ENCODE peak calls at places on chromosome 16, in four cellular contexts. One of them, this sample, is unnamed.

GRCh38 chr16:58459344-58460218 is 40.4 kb upstream of the NDRG4 start:
- DNase-seq in A549: peak; percentile 68
- DNase-seq in suprapubic skin: no peak
- DNase-seq in stomach: no peak
- DNase-seq in this sample: no peak

GRCh38 chr16:29315916-29316517 is 90.5 kb downstream of the NPIPB11 start:
- DNase-seq in suprapubic skin: no peak
- DNase-seq in A549: no peak
- DNase-seq in stomach: no peak
- DNase-seq in this sample: no peak

GRCh38 chr16:76854234-76854633 is 336.8 kb upstream of the MON1B start:
- DNase-seq in A549: no peak
- DNase-seq in suprapubic skin: no peak
- DNase-seq in stomach: no peak
- DNase-seq in this sample: no peak

GRCh38 chr16:23571895-23572294 is 14.4 kb downstream of the UBFD1 start:
- DNase-seq in A549: no peak
- DNase-seq in stomach: no peak
- DNase-seq in suprapubic skin: no peak
- DNase-seq in this sample: no peak

GRCh38 chr16:78770353-78771091 is 671.1 kb downstream of the WWOX start:
- DNase-seq in A549: peak; percentile 19
- DNase-seq in stomach: peak; percentile 78
- DNase-seq in suprapubic skin: peak; percentile 76
- DNase-seq in this sample: peak; percentile 70

GRCh38 chr16:65225488-65225887 is 103.6 kb upstream of the CDH11 start:
- DNase-seq in suprapubic skin: no peak
- DNase-seq in stomach: no peak
- DNase-seq in A549: no peak
- DNase-seq in this sample: no peak

GRCh38 chr16:89113152-89113547 is 19.5 kb downstream of the ACSF3 start:
- DNase-seq in A549: no peak
- DNase-seq in suprapubic skin: no peak
- DNase-seq in stomach: no peak
- DNase-seq in this sample: no peak

GRCh38 chr16:56551796-56552738 is 12.8 kb upstream of the MT4 start:
- DNase-seq in A549: no peak
- DNase-seq in suprapubic skin: no peak
- DNase-seq in stomach: peak; percentile 59
- DNase-seq in this sample: no peak

GRCh38 chr16:57985204-57986121 is 14.5 kb upstream of the CNGB1 start:
- DNase-seq in A549: no peak
- DNase-seq in stomach: no peak
- DNase-seq in suprapubic skin: peak; percentile 74
- DNase-seq in this sample: no peak

GRCh38 chr16:78097522-78097921 is 1.9 kb upstream of the WWOX start:
- DNase-seq in stomach: no peak
- DNase-seq in A549: no peak
- DNase-seq in suprapubic skin: no peak
- DNase-seq in this sample: no peak

GRCh38 chr16:50932348-50932916 is 190.5 kb downstream of the CYLD start:
- DNase-seq in stomach: no peak
- DNase-seq in suprapubic skin: no peak
- DNase-seq in A549: no peak
- DNase-seq in this sample: no peak

GRCh38 chr16:63808730-63809129 is 1313.1 kb downstream of the CDH11 start:
- DNase-seq in A549: no peak
- DNase-seq in stomach: no peak
- DNase-seq in suprapubic skin: no peak
- DNase-seq in this sample: no peak

GRCh38 chr16:89146211-89147005 is 25.1 kb upstream of the CDH15 start:
- DNase-seq in A549: no peak
- DNase-seq in suprapubic skin: no peak
- DNase-seq in stomach: no peak
- DNase-seq in this sample: peak; percentile 23

GRCh38 chr16:56912746-56913703 is 18.9 kb upstream of the HERPUD1 start:
- DNase-seq in A549: no peak
- DNase-seq in stomach: no peak
- DNase-seq in suprapubic skin: no peak
- DNase-seq in this sample: peak; percentile 35

GRCh38 chr16:30904114-30904780 is 7.8 kb downstream of the CTF1 start:
- DNase-seq in suprapubic skin: no peak
- DNase-seq in stomach: no peak
- DNase-seq in A549: no peak
- DNase-seq in this sample: no peak

GRCh38 chr16:86471896-86472295 is 38.4 kb upstream of the FOXF1 start:
- DNase-seq in A549: no peak
- DNase-seq in suprapubic skin: no peak
- DNase-seq in stomach: no peak
- DNase-seq in this sample: no peak

GRCh38 chr16:49183911-49184310 is 97.7 kb downstream of the CBLN1 start:
- DNase-seq in suprapubic skin: no peak
- DNase-seq in stomach: no peak
- DNase-seq in A549: peak; percentile 5
- DNase-seq in this sample: no peak

GRCh38 chr16:72094266-72094610 is 591 bp downstream of the DHX38 start:
- DNase-seq in stomach: no peak
- DNase-seq in suprapubic skin: no peak
- DNase-seq in A549: no peak
- DNase-seq in this sample: no peak

GRCh38 chr16:4946917-4947316 is 10.0 kb upstream of the PPL start:
- DNase-seq in A549: no peak
- DNase-seq in suprapubic skin: no peak
- DNase-seq in stomach: no peak
- DNase-seq in this sample: no peak

GRCh38 chr16:4947722-4948503 is 10.2 kb upstream of the SEC14L5 start:
- DNase-seq in stomach: no peak
- DNase-seq in A549: no peak
- DNase-seq in suprapubic skin: no peak
- DNase-seq in this sample: no peak

GRCh38 chr16:4942481-4942880 is 5.5 kb upstream of the PPL start:
- DNase-seq in A549: no peak
- DNase-seq in stomach: no peak
- DNase-seq in suprapubic skin: no peak
- DNase-seq in this sample: peak; percentile 54

GRCh38 chr16:4945560-4946502 is 8.9 kb upstream of the PPL start:
- DNase-seq in stomach: no peak
- DNase-seq in A549: peak; percentile 74
- DNase-seq in suprapubic skin: peak; percentile 91
- DNase-seq in this sample: peak; percentile 70

DNA sequence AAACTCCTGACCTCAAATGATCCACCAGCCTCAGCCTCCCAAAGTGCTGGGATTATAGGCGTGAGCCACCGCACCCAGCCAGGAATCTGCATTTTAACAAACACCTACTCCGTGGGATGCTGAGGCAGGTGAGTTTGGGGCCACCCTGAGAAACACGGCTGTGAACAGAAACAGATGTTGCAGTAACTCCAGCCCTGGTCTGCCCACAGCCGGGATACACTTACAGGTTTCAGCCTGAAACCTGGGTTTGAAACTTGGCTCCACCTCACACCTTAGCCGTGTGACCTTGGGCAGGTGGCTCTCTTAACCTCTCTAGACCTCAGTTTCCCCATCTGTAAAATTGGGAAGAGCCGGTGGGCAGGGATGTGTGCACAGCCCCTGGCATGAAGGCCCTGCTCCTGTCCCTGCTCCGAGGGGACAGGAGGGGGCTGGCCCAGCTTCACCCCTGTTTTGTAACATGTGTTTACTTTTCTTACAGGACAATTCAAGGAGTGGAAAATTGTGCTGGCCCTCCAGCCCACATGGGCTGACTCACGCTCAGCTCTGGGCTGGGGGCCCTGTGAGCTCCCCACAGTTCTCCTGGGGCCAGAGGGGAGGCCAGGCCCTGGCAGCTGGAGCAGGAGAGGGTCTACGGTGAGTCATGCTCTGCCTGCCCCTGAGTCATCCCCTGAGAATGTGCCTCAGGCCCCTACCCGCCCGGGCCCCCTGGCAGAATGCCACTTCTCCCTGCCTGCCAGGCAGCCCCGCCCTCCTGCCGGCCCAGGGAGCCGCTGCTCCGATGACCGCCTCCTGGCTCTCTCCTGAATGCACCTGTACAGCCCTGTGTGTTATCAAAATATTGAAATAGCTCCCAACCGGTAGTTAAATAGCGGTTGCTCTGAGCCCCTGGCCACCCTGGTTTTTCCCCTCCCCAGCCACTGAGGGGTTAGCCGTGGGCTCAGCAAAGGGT is 7.7 kb upstream of the PPL start:
- DNase-seq in suprapubic skin: peak; percentile 96
- DNase-seq in A549: peak; percentile 89
- DNase-seq in stomach: peak; percentile 94
- DNase-seq in this sample: peak; percentile 98
- TF ChIP-seq EP300 in suprapubic skin: no peak
- TF ChIP-seq EP300 in A549: peak; percentile 76
- TF ChIP-seq EP300 in stomach: no peak
- TF ChIP-seq EP300 in this sample: peak; percentile 50

GRCh38 chr16:876523-877241 is 76.1 kb upstream of the GNG13 start:
- DNase-seq in stomach: no peak
- DNase-seq in A549: no peak
- DNase-seq in suprapubic skin: no peak
- DNase-seq in this sample: no peak
- H3K27ac ChIP-seq in stomach: no peak overlapping the region
- H3K27ac ChIP-seq in A549: no peak overlapping the region
- H3K27ac ChIP-seq in suprapubic skin: no peak overlapping the region
- H3K27ac ChIP-seq in this sample: no peak overlapping the region

GRCh38 chr16:2777231-2777902 is at the start of gene ELOB:
- DNase-seq in A549: peak; percentile 89
- DNase-seq in suprapubic skin: peak; percentile 91
- DNase-seq in stomach: peak; percentile 92
- DNase-seq in this sample: peak; percentile 88
- TF ChIP-seq EP300 in A549: no peak
- TF ChIP-seq EP300 in suprapubic skin: no peak
- TF ChIP-seq EP300 in stomach: no peak
- TF ChIP-seq EP300 in this sample: peak; percentile 66

DNA sequence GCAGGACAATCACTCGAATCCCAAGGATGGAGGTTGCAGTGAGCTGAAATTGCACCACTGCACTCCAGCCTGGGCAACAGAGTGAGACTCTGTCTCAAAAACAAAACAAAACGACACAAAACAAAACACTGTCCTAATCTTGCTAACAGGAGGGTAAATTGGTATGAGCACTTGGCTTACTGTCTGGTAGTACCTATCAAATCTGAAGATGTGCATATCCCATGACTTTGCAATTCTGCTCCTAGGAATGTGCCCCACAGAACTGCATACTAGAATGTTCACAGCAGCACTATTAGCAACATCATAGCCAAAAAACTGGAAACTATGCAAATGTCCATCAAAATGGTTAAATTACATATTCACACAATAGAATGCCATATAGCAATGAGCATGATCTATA is 15.7 kb downstream of the MTSS2 start:
- DNase-seq in suprapubic skin: no peak
- DNase-seq in A549: no peak
- DNase-seq in stomach: no peak
- DNase-seq in this sample: no peak
- H3K27ac ChIP-seq in suprapubic skin: no peak overlapping the region
- H3K27ac ChIP-seq in A549: no peak overlapping the region
- H3K27ac ChIP-seq in stomach: no peak overlapping the region
- H3K27ac ChIP-seq in this sample: no peak overlapping the region

DNA sequence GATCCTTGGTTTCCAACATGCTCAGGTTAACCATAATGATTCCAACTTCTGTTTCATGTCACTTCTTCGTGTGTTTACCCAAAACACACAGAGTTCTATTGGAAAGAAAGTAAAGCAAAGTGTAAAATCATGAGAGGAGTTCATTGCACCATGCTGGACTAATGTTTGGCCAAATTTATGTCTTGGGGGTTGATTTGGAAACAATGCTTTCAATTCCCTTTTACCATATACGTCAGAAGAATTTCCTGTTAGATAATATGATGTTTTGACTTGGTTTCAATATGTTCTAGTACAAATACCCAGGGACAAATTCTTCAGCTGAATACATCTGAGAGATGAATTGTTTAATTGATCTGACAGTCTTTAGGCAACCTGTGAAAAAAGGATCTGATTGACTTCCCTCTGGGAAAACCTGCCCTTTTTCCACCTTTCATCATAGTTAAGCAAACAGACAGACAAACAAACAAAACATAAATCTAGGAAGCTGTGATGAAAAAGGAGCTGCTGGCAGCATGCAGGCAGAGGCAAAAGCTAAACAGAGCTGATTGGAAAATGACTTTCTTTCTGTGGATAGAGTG is 26.0 kb upstream of the MPHOSPH6 start:
- DNase-seq in suprapubic skin: no peak
- DNase-seq in A549: no peak
- DNase-seq in stomach: no peak
- DNase-seq in this sample: no peak
- TF ChIP-seq EP300 in suprapubic skin: no peak
- TF ChIP-seq EP300 in A549: no peak
- TF ChIP-seq EP300 in stomach: no peak
- TF ChIP-seq EP300 in this sample: no peak

GRCh38 chr16:84563776-84564420 is 54.0 kb downstream of the COTL1 start:
- DNase-seq in A549: no peak
- DNase-seq in suprapubic skin: no peak
- DNase-seq in stomach: no peak
- DNase-seq in this sample: no peak

GRCh38 chr16:84561291-84561690 is 56.6 kb downstream of the COTL1 start:
- DNase-seq in A549: no peak
- DNase-seq in suprapubic skin: no peak
- DNase-seq in stomach: no peak
- DNase-seq in this sample: no peak

GRCh38 chr16:84563316-84563715 is 54.6 kb downstream of the COTL1 start:
- DNase-seq in stomach: no peak
- DNase-seq in suprapubic skin: no peak
- DNase-seq in A549: no peak
- DNase-seq in this sample: no peak

GRCh38 chr16:84560269-84560668 is 55.8 kb upstream of the MEAK7 start:
- DNase-seq in suprapubic skin: no peak
- DNase-seq in stomach: no peak
- DNase-seq in A549: no peak
- DNase-seq in this sample: no peak

DNA sequence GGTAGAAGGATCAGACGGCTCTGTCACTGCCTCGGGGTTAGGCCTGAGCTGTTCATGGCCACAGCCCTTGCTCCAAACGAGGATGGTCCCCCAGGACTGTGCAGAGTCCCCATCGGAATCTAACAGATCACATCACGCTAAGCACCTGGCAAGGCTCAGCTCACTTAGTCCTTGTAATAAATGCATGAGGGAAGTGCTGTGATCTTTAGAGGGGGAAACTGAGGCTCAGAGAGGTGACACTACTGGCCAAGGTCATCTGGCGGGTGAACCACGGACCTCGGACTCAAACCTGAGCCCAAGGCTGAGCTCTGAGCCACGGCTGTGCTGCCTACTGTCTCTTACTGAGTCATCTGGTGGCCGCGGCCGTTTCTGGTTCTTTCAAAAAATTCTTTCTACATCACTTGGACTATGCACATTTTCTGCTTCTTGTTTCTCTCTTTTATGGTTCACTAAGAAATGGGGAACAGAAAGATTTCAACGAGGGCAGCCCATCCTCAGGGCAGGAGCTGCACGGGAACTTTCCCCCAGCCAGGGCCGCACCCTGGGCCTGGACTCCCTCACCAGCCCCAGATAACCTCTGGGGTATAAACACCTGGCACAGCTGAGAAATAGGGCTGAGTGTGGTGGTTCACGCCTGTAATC is 55.6 kb downstream of the COTL1 start:
- DNase-seq in stomach: no peak
- DNase-seq in A549: no peak
- DNase-seq in suprapubic skin: no peak
- DNase-seq in this sample: no peak
- H3K27ac ChIP-seq in stomach: no peak overlapping the region
- H3K27ac ChIP-seq in A549: no peak overlapping the region
- H3K27ac ChIP-seq in suprapubic skin: no peak overlapping the region
- H3K27ac ChIP-seq in this sample: no peak overlapping the region

This sample was measured in ovary.